ENCODE peak calls at places on chromosomes 16 and 17, in ten cellular contexts. X is GM20000, V is HFF-Myc, E is thyroid gland, J is AG04450, U is body of pancreas, G is kidney, Y is H9, T is heart right ventricle, P is Caco-2. I is an unnamed sample.

GRCh38 chr17:74466111-74466784 is at the start of gene CD300A:
- DNase-seq in X (no peak), V (no peak), E (no peak), J (no peak), U (no peak), G (peak; percentile 66), Y (peak; percentile 51), T (peak; percentile 49), P (no peak), I (no peak)

GRCh38 chr16:11089504-11090124 is 145.2 kb downstream of the CLEC16A start:
- DNase-seq in X (no peak), V (no peak), E (peak; percentile 33), J (peak; percentile 98), U (peak; percentile 38), G (no peak), Y (no peak), T (no peak), P (no peak), I (no peak)

GRCh38 chr17:27381007-27381501 is 75.2 kb upstream of the KSR1 start:
- DNase-seq in X (peak; percentile 85), V (no peak), E (peak; percentile 50), J (no peak), U (peak; percentile 39), G (peak; percentile 86), Y (peak; percentile 93), T (peak; percentile 81), P (peak; percentile 77), I (no peak)

GRCh38 chr17:48045270-48046001 is 2.7 kb upstream of the NFE2L1 start:
- DNase-seq in X (no peak), V (no peak), E (no peak), J (no peak), U (peak; percentile 72), G (no peak), Y (no peak), T (no peak), P (no peak), I (no peak)

GRCh38 chr17:16947470-16947869 is 24.4 kb downstream of the TNFRSF13B start:
- DNase-seq in X (no peak), V (no peak), E (no peak), J (no peak), U (no peak), G (no peak), Y (no peak), T (no peak), P (no peak), I (no peak)

GRCh38 chr17:61416540-61417363 is 17.1 kb downstream of the TBX2 start:
- DNase-seq in X (peak; percentile 86), V (peak; percentile 77), E (peak; percentile 88), J (no peak), U (peak; percentile 80), G (peak; percentile 96), Y (peak; percentile 98), T (peak; percentile 90), P (peak; percentile 94), I (peak; percentile 70)

GRCh38 chr16:12639044-12639443 is 164.6 kb downstream of the CPPED1 start:
- DNase-seq in X (no peak), V (peak; percentile 17), E (no peak), J (no peak), U (no peak), G (no peak), Y (no peak), T (no peak), P (no peak), I (no peak)

GRCh38 chr17:50935201-50936124 is 69.3 kb upstream of the TOB1 start:
- DNase-seq in X (no peak), V (no peak), E (peak; percentile 72), J (no peak), U (peak; percentile 98), G (peak; percentile 87), Y (no peak), T (peak; percentile 68), P (no peak), I (peak; percentile 91)

GRCh38 chr16:471353-472198 is 46.1 kb downstream of the RAB11FIP3 start:
- DNase-seq in X (no peak), V (no peak), E (no peak), J (no peak), U (no peak), G (no peak), Y (peak; percentile 87), T (no peak), P (no peak), I (no peak)

GRCh38 chr16:667780-668518 is at the start of gene RHOT2:
- DNase-seq in X (peak; percentile 97), V (no peak), E (peak; percentile 92), J (peak; percentile 55), U (peak; percentile 94), G (peak; percentile 98), Y (peak; percentile 93), T (peak; percentile 94), P (peak; percentile 89), I (peak; percentile 53)

GRCh38 chr17:78560731-78561130 is 16.5 kb downstream of the DNAH17 start:
- DNase-seq in X (no peak), V (no peak), E (no peak), J (no peak), U (no peak), G (no peak), Y (no peak), T (no peak), P (no peak), I (no peak)

GRCh38 chr17:78559024-78559423 is 18.2 kb downstream of the DNAH17 start:
- DNase-seq in X (no peak), V (no peak), E (no peak), J (no peak), U (no peak), G (no peak), Y (no peak), T (no peak), P (no peak), I (no peak)

GRCh38 chr17:78561166-78561565 is 16.0 kb downstream of the DNAH17 start:
- DNase-seq in X (no peak), V (no peak), E (no peak), J (no peak), U (no peak), G (no peak), Y (no peak), T (no peak), P (no peak), I (no peak)

GRCh38 chr17:78558181-78558850 is 18.9 kb downstream of the DNAH17 start:
- DNase-seq in X (no peak), V (no peak), E (no peak), J (no peak), U (no peak), G (no peak), Y (no peak), T (no peak), P (no peak), I (no peak)

DNA sequence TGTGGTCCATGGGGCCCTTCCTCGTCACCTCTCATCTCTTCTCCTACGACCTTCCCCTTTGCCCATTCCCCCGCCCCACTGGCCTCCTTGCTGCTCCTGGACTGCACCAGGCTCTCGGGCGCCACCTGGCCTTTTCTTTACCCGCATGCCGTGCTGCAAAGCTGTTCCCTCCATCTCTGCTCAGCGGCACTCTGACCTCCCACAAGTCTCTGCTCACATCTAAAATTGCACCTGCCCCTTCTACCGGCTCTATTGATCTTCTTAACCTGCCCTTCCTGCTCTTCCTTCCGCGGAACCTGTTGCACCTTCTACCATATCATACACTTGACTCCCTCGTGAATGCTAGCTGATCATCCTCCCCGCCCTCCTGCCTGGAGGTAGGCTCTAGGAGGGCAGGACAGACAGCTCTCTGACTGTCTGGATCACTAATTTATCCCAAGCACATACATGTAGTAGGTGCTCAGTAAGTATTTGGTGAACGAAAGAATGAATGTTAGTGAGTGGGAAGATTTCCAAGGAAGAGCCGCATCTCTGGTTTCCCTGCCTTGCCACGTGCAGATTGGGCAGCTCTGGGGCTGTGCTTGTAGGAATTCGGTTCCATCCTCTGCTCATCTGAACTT is 17.3 kb downstream of the DNAH17 start:
- DNase-seq in X (no peak), V (no peak), E (no peak), J (no peak), U (no peak), G (no peak), Y (peak; percentile 83), T (no peak), P (no peak), I (no peak)
- TF ChIP-seq CTCF in X (peak; percentile 31), V (no peak), E (no peak), J (no peak), U (peak; percentile 25), G (no peak), Y (peak; percentile 64), T (no peak), P (no peak), I (peak; percentile 25)

GRCh38 chr16:57972285-57972684 is 1.4 kb upstream of the CNGB1 start:
- DNase-seq in X (no peak), V (no peak), E (no peak), J (no peak), U (no peak), G (no peak), Y (no peak), T (no peak), P (no peak), I (no peak)
- TF ChIP-seq CTCF in X (no peak), V (no peak), E (no peak), J (no peak), U (no peak), G (no peak), Y (no peak), T (no peak), P (no peak), I (no peak)

GRCh38 chr17:30000001-30000754 is 58.7 kb downstream of the EFCAB5 start:
- DNase-seq in X (no peak), V (no peak), E (no peak), J (no peak), U (no peak), G (no peak), Y (no peak), T (no peak), P (no peak), I (no peak)
- TF ChIP-seq CTCF in X (no peak), V (no peak), E (no peak), J (peak; percentile 9), U (no peak), G (no peak), Y (no peak), T (peak; percentile 6), P (no peak), I (peak; percentile 18)

DNA sequence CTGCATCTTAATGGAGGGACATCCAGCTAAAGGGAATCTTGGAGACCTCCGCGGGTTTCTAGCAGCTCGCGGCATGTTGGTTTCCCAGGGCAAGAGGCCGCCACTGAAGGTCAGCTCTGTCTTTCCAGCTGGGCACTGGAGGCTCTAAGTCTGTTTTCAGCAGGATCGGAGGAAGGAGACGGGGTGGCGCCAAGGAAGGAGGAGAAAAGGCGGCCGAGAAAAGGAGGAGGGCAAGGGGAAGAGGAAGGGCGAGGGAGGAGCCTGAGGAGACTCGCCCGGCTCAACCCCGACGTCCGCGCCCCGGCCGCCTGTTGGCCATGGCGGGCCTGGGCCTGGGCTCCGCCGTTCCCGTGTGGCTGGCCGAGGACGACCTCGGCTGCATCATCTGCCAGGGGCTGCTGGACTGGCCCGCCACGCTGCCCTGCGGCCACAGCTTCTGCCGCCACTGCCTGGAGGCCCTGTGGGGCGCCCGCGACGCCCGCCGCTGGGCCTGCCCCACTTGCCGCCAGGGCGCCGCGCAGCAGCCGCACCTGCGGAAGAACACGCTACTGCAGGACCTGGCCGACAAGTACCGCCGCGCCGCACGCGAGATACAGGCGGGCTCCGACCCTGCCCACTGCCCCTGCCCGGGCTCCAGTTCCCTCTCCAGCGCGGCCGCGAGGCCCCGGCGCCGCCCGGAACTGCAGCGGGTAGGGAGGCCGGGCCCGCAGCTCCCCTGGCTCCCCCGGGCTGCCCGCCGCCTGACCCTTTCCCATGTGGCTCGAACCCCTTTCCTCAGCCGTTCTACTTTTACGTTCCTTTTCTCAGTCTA is at the start of gene RNF135:
- DNase-seq in X (peak; percentile 91), V (peak; percentile 42), E (peak; percentile 91), J (peak; percentile 59), U (peak; percentile 81), G (peak; percentile 94), Y (peak; percentile 92), T (peak; percentile 84), P (no peak), I (peak; percentile 78)
- TF ChIP-seq CTCF in X (no peak), V (peak; percentile 4), E (peak; percentile 44), J (peak; percentile 25), U (peak; percentile 33), G (no peak), Y (peak; percentile 54), T (peak; percentile 41), P (no peak), I (no peak)